ENCODE peak calls at places on chromosomes 3 and 15, in eight cellular contexts. Q is ovary, E is astrocyte, M is gastrocnemius medialis, P is neural progenitor cell, W is tibial nerve, F is heart right ventricle, O is mucosa of descending colon. T is an unnamed sample. For H3K9me3, the result is how much of the 10 kb centered on the place peaks cover.

GRCh38 chr15:67085818-67086649 is 20.6 kb downstream of the SMAD3 start:
- DNase-seq in Q (no peak), E (peak), M (no peak), P (no peak), W (no peak), F (no peak), O (no peak), T (peak)

GRCh38 chr3:24405057-24405456 is 89.6 kb downstream of the THRB start:
- DNase-seq in Q (no peak), E (no peak), M (no peak), P (no peak), W (no peak), F (no peak), O (no peak), T (no peak)

GRCh38 chr3:165254812-165255211 is 58.6 kb upstream of the SLITRK3 start:
- DNase-seq in Q (no peak), E (peak), M (no peak), P (peak), W (no peak), F (no peak), O (no peak), T (no peak)

GRCh38 chr15:89767411-89767915 is 8.7 kb upstream of the MESP2 start:
- DNase-seq in Q (no peak), E (no peak), M (no peak), P (no peak), W (no peak), F (no peak), O (peak), T (no peak)

GRCh38 chr3:55965776-55966175 is 478.7 kb upstream of the WNT5A start:
- DNase-seq in Q (no peak), E (no peak), M (no peak), P (no peak), W (no peak), F (no peak), O (no peak), T (no peak)

GRCh38 chr15:62909257-62909656 is 133.3 kb upstream of the TPM1 start:
- DNase-seq in Q (no peak), E (no peak), M (no peak), P (no peak), W (no peak), F (no peak), O (no peak), T (no peak)

GRCh38 chr15:40472171-40472727 is 1.5 kb downstream of the CHST14 start:
- DNase-seq in Q (no peak), E (no peak), M (no peak), P (no peak), W (no peak), F (no peak), O (no peak), T (no peak)

GRCh38 chr3:13895155-13896105 is 15.6 kb upstream of the WNT7A start:
- DNase-seq in Q (peak), E (peak), M (peak), P (peak), W (peak), F (peak), O (peak), T (peak)

GRCh38 chr3:82496890-82497560 is 735.6 kb upstream of the GBE1 start:
- DNase-seq in Q (no peak), E (no peak), M (no peak), P (peak), W (no peak), F (no peak), O (no peak), T (no peak)

GRCh38 chr3:99656606-99657005 is 18.2 kb downstream of the COL8A1 start:
- DNase-seq in Q (no peak), E (peak), M (no peak), P (no peak), W (no peak), F (no peak), O (no peak), T (no peak)

GRCh38 chr3:141441381-141442365 is 45.2 kb upstream of the RASA2 start:
- DNase-seq in Q (no peak), E (peak), M (peak), P (peak), W (peak), F (peak), O (peak), T (peak)

GRCh38 chr3:15097889-15098288 is 1.1 kb downstream of the RBSN start:
- DNase-seq in Q (no peak), E (peak), M (no peak), P (no peak), W (no peak), F (no peak), O (no peak), T (peak)

GRCh38 chr15:40486066-40486770 is 15.4 kb downstream of the CHST14 start:
- DNase-seq in Q (no peak), E (no peak), M (no peak), P (no peak), W (no peak), F (no peak), O (no peak), T (no peak)

GRCh38 chr3:187802928-187803259 is 57.6 kb upstream of the BCL6 start:
- DNase-seq in Q (no peak), E (no peak), M (no peak), P (no peak), W (no peak), F (no peak), O (no peak), T (no peak)

GRCh38 chr15:40103864-40104271 is 4.8 kb downstream of the BMF start:
- DNase-seq in Q (no peak), E (no peak), M (no peak), P (no peak), W (no peak), F (no peak), O (no peak), T (no peak)

GRCh38 chr15:74950078-74951000 is 6.2 kb downstream of the RPP25 start:
- DNase-seq in Q (peak), E (peak), M (peak), P (peak), W (peak), F (peak), O (no peak), T (peak)

GRCh38 chr15:35442734-35443133 is 103.2 kb downstream of the DPH6 start:
- DNase-seq in Q (no peak), E (no peak), M (no peak), P (no peak), W (no peak), F (no peak), O (no peak), T (peak)

GRCh38 chr3:122623430-122623829 is 46.0 kb downstream of the PARP15 start:
- DNase-seq in Q (no peak), E (no peak), M (no peak), P (no peak), W (no peak), F (no peak), O (no peak), T (no peak)
- H3K9me3 ChIP-seq in Q (under half), E (under half), M (under half), P (under half), W (under half), F (under half), O (under half), T (under half)

DNA sequence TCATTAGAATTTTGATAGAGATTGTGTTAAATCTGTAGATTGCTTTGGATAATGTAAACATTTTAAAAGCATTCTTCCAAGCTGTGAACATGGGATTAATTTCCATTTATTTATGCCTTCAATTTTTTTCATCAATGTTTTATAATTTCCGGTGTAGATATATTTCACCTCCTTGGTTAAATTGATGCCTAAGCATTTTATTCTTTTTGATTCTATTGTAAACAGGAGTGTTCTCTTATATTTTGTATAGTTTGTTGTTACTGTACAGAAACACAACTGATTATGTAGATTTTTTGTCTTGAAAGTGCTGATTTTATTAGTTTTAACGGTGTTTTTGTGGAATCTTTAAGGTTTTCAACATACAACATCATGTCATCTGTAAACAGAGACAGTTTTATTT is 355.0 kb downstream of the EDEM1 start:
- DNase-seq in Q (no peak), E (no peak), M (no peak), P (no peak), W (no peak), F (no peak), O (no peak), T (no peak)
- H3K9me3 ChIP-seq in Q (under half), E (under half), M (under half), P (under half), W (under half), F (under half), O (under half), T (under half)

GRCh38 chr3:197522183-197522715 is 33.5 kb downstream of the BDH1 start:
- DNase-seq in Q (no peak), E (no peak), M (no peak), P (no peak), W (no peak), F (no peak), O (peak), T (peak)

GRCh38 chr3:197519801-197520211 is 36.0 kb downstream of the BDH1 start:
- DNase-seq in Q (no peak), E (no peak), M (no peak), P (no peak), W (no peak), F (no peak), O (no peak), T (no peak)

GRCh38 chr3:197521277-197522182 is 34.2 kb downstream of the BDH1 start:
- DNase-seq in Q (no peak), E (no peak), M (no peak), P (no peak), W (no peak), F (no peak), O (no peak), T (no peak)

GRCh38 chr3:197518794-197519451 is 36.8 kb downstream of the BDH1 start:
- DNase-seq in Q (no peak), E (no peak), M (no peak), P (no peak), W (no peak), F (no peak), O (no peak), T (no peak)

GRCh38 chr3:197520311-197521276 is 35.2 kb downstream of the BDH1 start:
- DNase-seq in Q (no peak), E (peak), M (no peak), P (peak), W (no peak), F (no peak), O (peak), T (peak)
- H3K9me3 ChIP-seq in Q (under half), E (under half), M (under half), P (under half), W (under half), F (under half), O (under half), T (under half)

GRCh38 chr15:87667643-87668042 is 588.9 kb downstream of the NTRK3 start:
- DNase-seq in Q (no peak), E (no peak), M (no peak), P (no peak), W (no peak), F (no peak), O (no peak), T (no peak)
- H3K9me3 ChIP-seq in Q (under half), E (under half), M (under half), P (under half), W (under half), F (under half), O (under half), T (under half)

DNA sequence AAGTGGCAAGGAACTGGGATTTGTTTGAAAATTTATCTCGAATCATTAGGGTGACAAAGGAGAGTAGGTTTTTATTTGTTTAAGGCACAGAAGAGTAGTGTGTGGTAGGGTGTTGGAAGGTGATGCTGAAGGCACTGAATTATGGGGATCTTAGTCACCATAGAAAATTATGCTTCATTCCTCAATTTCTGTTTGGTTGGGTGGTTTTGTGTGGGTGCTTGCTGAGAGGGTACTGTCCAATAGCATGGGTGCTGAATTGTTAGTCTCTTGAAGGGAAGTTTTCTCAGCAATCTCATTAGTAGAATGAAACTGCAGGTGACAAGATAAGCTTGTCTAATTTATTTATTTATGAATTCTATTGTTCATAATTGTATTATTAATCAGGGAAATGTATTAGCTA is 610.9 kb downstream of the AGBL1 start:
- DNase-seq in Q (no peak), E (peak), M (no peak), P (peak), W (no peak), F (no peak), O (no peak), T (no peak)
- H3K9me3 ChIP-seq in Q (under half), E (under half), M (under half), P (under half), W (under half), F (under half), O (under half), T (under half)

GRCh38 chr3:136698361-136698760 is 53.8 kb downstream of the STAG1 start:
- DNase-seq in Q (no peak), E (no peak), M (no peak), P (no peak), W (no peak), F (no peak), O (no peak), T (no peak)

GRCh38 chr3:136694321-136694720 is 57.9 kb downstream of the STAG1 start:
- DNase-seq in Q (no peak), E (no peak), M (no peak), P (no peak), W (no peak), F (no peak), O (no peak), T (no peak)

GRCh38 chr3:136703429-136703828 is 48.7 kb downstream of the STAG1 start:
- DNase-seq in Q (no peak), E (peak), M (no peak), P (no peak), W (no peak), F (no peak), O (no peak), T (no peak)

GRCh38 chr3:136699271-136699828 is 52.8 kb downstream of the STAG1 start:
- DNase-seq in Q (no peak), E (no peak), M (no peak), P (peak), W (no peak), F (no peak), O (no peak), T (no peak)
- H3K9me3 ChIP-seq in Q (under half), E (under half), M (under half), P (under half), W (under half), F (under half), O (under half), T (under half)

DNA sequence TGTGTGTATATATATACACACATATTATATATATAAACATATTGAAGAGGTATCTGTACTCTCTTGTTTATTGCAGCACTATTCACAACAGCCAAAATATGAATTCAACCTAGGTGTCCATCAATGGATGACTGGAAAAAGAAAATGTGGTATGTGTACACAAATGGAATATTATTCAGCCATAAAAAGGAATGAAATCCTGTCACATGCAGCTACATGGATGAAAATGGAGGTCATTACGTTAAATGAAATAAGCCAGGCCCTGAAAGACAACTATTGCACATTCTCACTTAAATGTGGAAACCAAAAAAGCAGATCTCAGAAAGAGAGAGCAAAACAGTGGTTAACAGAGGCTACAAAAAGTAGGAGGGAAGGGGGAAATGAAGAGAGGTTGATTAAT is 49.5 kb downstream of the CEP70 start:
- DNase-seq in Q (no peak), E (no peak), M (no peak), P (no peak), W (no peak), F (no peak), O (no peak), T (no peak)
- H3K9me3 ChIP-seq in Q (under half), E (under half), M (under half), P (under half), W (half or more), F (under half), O (half or more), T (under half)

GRCh38 chr3:31645233-31645632 is 112.5 kb downstream of the STT3B start:
- DNase-seq in Q (no peak), E (no peak), M (peak), P (no peak), W (no peak), F (no peak), O (no peak), T (no peak)
- H3K9me3 ChIP-seq in Q (under half), E (under half), M (under half), P (under half), W (under half), F (under half), O (under half), T (under half)